ENCODE peak calls at places on chromosomes 5 and 9, in seven cellular contexts. W is aorta; A is effector memory CD4-positive, alpha-beta T cell; E is HCT116; Y is DND-41; G is fibroblast of lung; J is transverse colon. R is an unnamed sample. For H3K36me3 and H3K9me3, the result is how much of the 10 kb centered on the place peaks cover.

GRCh38 chr5:109062669-109063068 is 315.0 kb downstream of the FER start:
- DNase-seq in J (no peak), Y (no peak), E (no peak), A (no peak), G (no peak), W (no peak), R (no peak)

GRCh38 chr9:111866976-111867375 is 29.6 kb upstream of the UGCG start:
- DNase-seq in G (peak), J (no peak), Y (no peak), W (no peak), A (no peak), E (no peak), R (no peak)

GRCh38 chr9:129886226-129887174 is 51.2 kb downstream of the USP20 start:
- DNase-seq in W (peak), E (no peak), Y (peak), G (no peak), J (peak), A (peak), R (no peak)

GRCh38 chr5:10538789-10539684 is 24.8 kb upstream of the ANKRD33B start:
- DNase-seq in G (no peak), J (no peak), E (no peak), Y (no peak), W (no peak), A (no peak), R (no peak)

GRCh38 chr5:14185336-14186131 is 42.4 kb downstream of the TRIO start:
- DNase-seq in Y (no peak), W (no peak), E (no peak), G (peak), J (no peak), A (no peak), R (peak)

GRCh38 chr5:84403773-84404172 is 19.1 kb upstream of the EDIL3 start:
- DNase-seq in A (no peak), W (no peak), J (no peak), G (peak), Y (no peak), E (peak), R (peak)

GRCh38 chr5:143051244-143052058 is 281.3 kb downstream of the ARHGAP26 start:
- DNase-seq in Y (no peak), A (no peak), J (no peak), G (peak), W (peak), E (no peak), R (peak)

GRCh38 chr5:163569284-163569683 is 63.9 kb downstream of the MAT2B start:
- DNase-seq in E (no peak), W (no peak), G (peak), A (no peak), J (no peak), Y (no peak), R (no peak)

GRCh38 chr5:135027318-135027698 is 6.7 kb downstream of the PITX1 start:
- DNase-seq in A (no peak), E (no peak), J (no peak), W (no peak), G (no peak), Y (no peak), R (no peak)

GRCh38 chr5:93192107-93192506 is 388.9 kb downstream of the NR2F1-AS1 start:
- DNase-seq in E (peak), J (no peak), A (no peak), G (peak), Y (no peak), W (no peak), R (peak)

GRCh38 chr9:82410891-82411290 is 422.3 kb downstream of the SPATA31D1 start:
- DNase-seq in W (no peak), J (no peak), G (no peak), E (no peak), A (no peak), Y (no peak), R (no peak)

GRCh38 chr5:178477224-178478201 is 112.7 kb downstream of the COL23A1 start:
- DNase-seq in W (no peak), A (no peak), J (no peak), Y (no peak), G (no peak), E (no peak), R (no peak)

GRCh38 chr9:21710792-21711191 is 91.6 kb upstream of the MTAP start:
- DNase-seq in E (no peak), J (no peak), W (no peak), A (no peak), Y (no peak), G (peak), R (no peak)

GRCh38 chr5:152532714-152533113 is 127.6 kb upstream of the NMUR2 start:
- DNase-seq in J (no peak), W (no peak), G (peak), E (peak), A (no peak), Y (no peak), R (no peak)

GRCh38 chr5:10724799-10725507 is 36.1 kb downstream of the DAP start:
- DNase-seq in J (peak), A (no peak), Y (no peak), G (peak), W (peak), E (peak), R (peak)

GRCh38 chr5:149563461-149563860 is 12.2 kb upstream of the CSNK1A1 start:
- DNase-seq in J (no peak), A (no peak), W (no peak), G (peak), Y (no peak), E (no peak), R (no peak)

GRCh38 chr9:94950733-94951590 is 224.5 kb downstream of the AOPEP start:
- DNase-seq in E (no peak), J (no peak), W (no peak), Y (no peak), G (peak), A (no peak), R (no peak)

GRCh38 chr5:180379355-180380070 is 26.4 kb upstream of the GFPT2 start:
- DNase-seq in G (no peak), Y (no peak), W (no peak), A (no peak), J (no peak), E (no peak), R (no peak)

GRCh38 chr5:107381189-107381856 is 289.4 kb downstream of the EFNA5 start:
- DNase-seq in Y (no peak), J (no peak), A (no peak), W (no peak), G (peak), E (peak), R (peak)

GRCh38 chr5:170135796-170136490 is 30.2 kb downstream of the FOXI1 start:
- DNase-seq in J (no peak), A (no peak), E (no peak), G (no peak), Y (no peak), W (no peak), R (peak)

GRCh38 chr9:126108240-126108639 is 218.4 kb upstream of the MVB12B start:
- DNase-seq in W (no peak), E (no peak), Y (no peak), J (no peak), A (no peak), G (no peak), R (no peak)

GRCh38 chr5:119355636-119356383 is at the start of gene TNFAIP8:
- DNase-seq in W (peak), J (peak), Y (no peak), E (no peak), A (peak), G (peak), R (peak)

GRCh38 chr9:135103931-135104639 is 16.6 kb downstream of the OLFM1 start:
- DNase-seq in J (no peak), A (no peak), W (no peak), E (no peak), G (no peak), Y (no peak), R (peak)

GRCh38 chr9:7234144-7234543 is 476.4 kb downstream of the KDM4C start:
- DNase-seq in W (no peak), A (no peak), G (peak), J (no peak), E (peak), Y (peak), R (no peak)

GRCh38 chr9:130295431-130295830 is 29.9 kb downstream of the HMCN2 start:
- DNase-seq in Y (no peak), J (no peak), G (no peak), W (no peak), E (no peak), A (no peak), R (no peak)

GRCh38 chr5:81230429-81230828 is 2.7 kb upstream of the CKMT2 start:
- DNase-seq in E (no peak), W (no peak), A (no peak), Y (no peak), J (no peak), G (no peak), R (no peak)

GRCh38 chr9:88723751-88724150 is 188.8 kb downstream of the NXNL2 start:
- DNase-seq in A (no peak), Y (no peak), W (no peak), G (no peak), E (no peak), J (no peak), R (no peak)

GRCh38 chr9:136533775-136534157 is 12.1 kb downstream of the NOTCH1 start:
- DNase-seq in E (no peak), G (no peak), W (peak), J (peak), Y (no peak), A (peak), R (no peak)

DNA sequence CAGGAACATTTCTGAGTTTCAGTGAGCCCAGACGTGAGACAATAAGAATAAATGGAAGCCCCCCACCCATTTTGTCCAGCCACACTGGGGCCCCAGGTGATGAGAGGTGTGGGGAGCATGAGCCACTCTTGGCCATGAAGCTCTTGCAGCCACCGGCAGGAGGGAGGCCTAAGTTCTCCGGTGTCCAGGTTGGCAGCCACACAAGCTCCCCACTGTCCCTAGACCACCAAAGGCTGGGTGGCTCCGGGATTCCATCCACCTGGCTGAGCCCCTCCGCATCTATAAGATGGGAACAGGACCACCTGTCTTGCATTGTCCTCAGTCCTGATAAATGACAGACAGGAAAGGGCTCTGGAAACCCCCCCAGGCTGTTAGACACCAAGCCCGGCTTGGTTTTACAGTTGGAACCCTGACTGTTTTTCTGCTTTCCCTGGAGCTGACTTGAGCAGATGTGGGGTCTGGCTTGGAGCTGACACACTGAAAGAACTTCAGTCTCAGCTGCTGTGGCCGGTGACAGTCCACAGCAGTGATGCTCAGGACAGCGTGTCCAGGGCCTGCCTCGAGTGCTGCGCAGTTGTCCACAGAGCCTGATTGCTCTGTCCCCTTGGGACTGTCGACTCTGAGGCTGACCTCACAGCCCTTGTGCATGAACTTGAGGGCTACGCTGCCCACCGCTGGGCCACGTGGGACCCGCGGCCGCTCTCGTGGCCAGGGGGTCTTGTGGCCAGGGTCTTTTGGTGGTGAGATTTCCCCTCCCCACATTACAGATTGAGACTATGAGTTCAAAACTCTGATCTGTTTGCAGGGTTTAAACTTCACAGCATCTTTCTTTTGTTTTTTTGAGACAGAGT is 74.8 kb downstream of the PSMB7 start:
- DNase-seq in A (no peak), E (no peak), W (no peak), J (no peak), Y (no peak), G (no peak), R (no peak)
- H3K36me3 ChIP-seq in A (under half), E (under half), W (under half), J (under half), Y (under half), G (under half), R (half or more)

GRCh38 chr5:25892251-25892650 is 1146.1 kb downstream of the CDH9 start:
- DNase-seq in Y (no peak), G (no peak), W (no peak), E (no peak), J (no peak), A (no peak), R (no peak)
- H3K9me3 ChIP-seq in Y (under half), G (under half), W (under half), E (under half), J (under half), A (under half), R (under half)

GRCh38 chr9:122286764-122287163 is 22.1 kb downstream of the MRRF start:
- DNase-seq in J (no peak), G (no peak), W (no peak), Y (no peak), E (no peak), A (no peak), R (no peak)

GRCh38 chr9:122281368-122281767 is 16.7 kb downstream of the MRRF start:
- DNase-seq in G (no peak), E (no peak), Y (no peak), W (no peak), J (no peak), A (no peak), R (no peak)

GRCh38 chr9:122291458-122291857 is 26.8 kb downstream of the MRRF start:
- DNase-seq in A (no peak), E (no peak), J (no peak), Y (no peak), W (no peak), G (no peak), R (no peak)

DNA sequence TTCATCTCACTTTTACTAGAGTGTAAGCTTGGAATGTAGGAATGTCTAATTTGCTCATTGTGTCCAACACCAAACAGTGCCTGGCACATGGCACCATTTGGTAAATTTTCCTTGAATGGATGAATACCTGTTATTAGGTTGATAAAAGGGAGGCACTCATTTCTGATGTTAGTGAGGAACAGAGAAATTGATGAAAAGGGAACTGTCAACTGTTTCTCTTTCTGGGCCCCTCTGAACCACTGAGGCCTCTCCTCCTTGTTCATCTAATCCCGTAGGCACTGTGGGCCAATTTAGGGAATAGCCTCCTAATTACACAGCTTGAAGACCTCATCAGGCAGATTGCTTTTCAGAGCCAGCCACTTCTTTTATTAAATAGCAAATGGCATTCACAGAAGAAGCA is 22.5 kb downstream of the MRRF start:
- DNase-seq in A (no peak), G (no peak), E (no peak), Y (no peak), W (no peak), J (no peak), R (no peak)
- H3K36me3 ChIP-seq in A (under half), G (under half), E (under half), Y (half or more), W (under half), J (under half), R (half or more)

GRCh38 chr5:151362970-151363369 is 15.6 kb upstream of the SLC36A2 start:
- DNase-seq in J (no peak), Y (no peak), E (no peak), A (no peak), W (no peak), G (no peak), R (no peak)
- H3K9me3 ChIP-seq in J (under half), Y (under half), E (under half), A (under half), W (under half), G (under half), R (under half)

GRCh38 chr5:112757468-112758208 is 20.0 kb downstream of the APC start:
- DNase-seq in J (no peak), Y (no peak), W (no peak), G (peak), A (no peak), E (peak), R (no peak)

GRCh38 chr5:112755703-112756102 is 18.0 kb downstream of the APC start:
- DNase-seq in A (no peak), W (no peak), Y (no peak), J (no peak), G (no peak), E (no peak), R (no peak)

DNA sequence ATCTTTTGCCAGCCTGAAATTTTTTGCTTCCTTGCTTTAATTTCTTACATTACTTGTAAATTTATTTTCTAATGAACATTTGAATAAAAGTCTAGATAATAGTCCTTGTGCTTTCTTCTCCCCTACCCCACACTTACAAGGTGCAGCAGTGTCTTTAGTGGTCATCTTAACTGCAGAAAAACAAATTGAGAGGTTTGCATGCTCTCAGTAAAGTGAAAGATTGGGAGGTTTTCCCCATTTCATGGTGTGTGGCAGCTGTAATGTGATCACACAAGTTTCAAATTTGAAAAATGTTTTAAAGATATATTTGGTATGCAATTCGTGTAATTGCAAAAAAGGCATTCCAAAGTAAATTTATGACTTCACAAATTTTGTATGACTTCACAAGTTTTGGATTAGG is 14.7 kb downstream of the APC start:
- DNase-seq in G (no peak), J (no peak), E (no peak), W (no peak), Y (no peak), A (no peak), R (no peak)
- H3K36me3 ChIP-seq in G (under half), J (under half), E (under half), W (under half), Y (under half), A (under half), R (under half)

GRCh38 chr5:141422742-141423291 is 2.0 kb downstream of the PCDHGA11 start:
- DNase-seq in A (no peak), W (no peak), Y (no peak), E (no peak), G (no peak), J (no peak), R (no peak)
- H3K9me3 ChIP-seq in A (under half), W (under half), Y (under half), E (under half), G (under half), J (half or more), R (under half)

R was measured in MG63.